ENCODE peak calls at places on chromosomes 4 and X, in five cellular contexts. One of them, this sample, is unnamed.

GRCh38 chrX:153818571-153819397 is 11.6 kb downstream of the PDZD4 start:
- DNase-seq in left colon: peak
- DNase-seq in GM06990: no peak
- DNase-seq in HEK293T: peak
- DNase-seq in NAMALWA: no peak
- DNase-seq in this sample: peak

GRCh38 chr4:184940500-184940899 is 77.8 kb upstream of the HELT start:
- DNase-seq in left colon: no peak
- DNase-seq in HEK293T: no peak
- DNase-seq in GM06990: no peak
- DNase-seq in NAMALWA: no peak
- DNase-seq in this sample: no peak

GRCh38 chr4:70705856-70706461 is 15.8 kb upstream of the RUFY3 start:
- DNase-seq in GM06990: no peak
- DNase-seq in NAMALWA: no peak
- DNase-seq in HEK293T: peak
- DNase-seq in left colon: no peak
- DNase-seq in this sample: no peak

GRCh38 chr4:52968696-52969095 is 106.6 kb downstream of the RASL11B start:
- DNase-seq in GM06990: no peak
- DNase-seq in left colon: no peak
- DNase-seq in NAMALWA: no peak
- DNase-seq in HEK293T: no peak
- DNase-seq in this sample: no peak

GRCh38 chr4:7797330-7797729 is 142.3 kb downstream of the AFAP1 start:
- DNase-seq in GM06990: no peak
- DNase-seq in NAMALWA: no peak
- DNase-seq in HEK293T: no peak
- DNase-seq in left colon: no peak
- DNase-seq in this sample: no peak

GRCh38 chrX:138485767-138486166 is 225.8 kb downstream of the FGF13 start:
- DNase-seq in NAMALWA: no peak
- DNase-seq in HEK293T: no peak
- DNase-seq in GM06990: no peak
- DNase-seq in left colon: no peak
- DNase-seq in this sample: no peak

GRCh38 chr4:138452823-138453222 is 210.7 kb upstream of the SLC7A11 start:
- DNase-seq in GM06990: no peak
- DNase-seq in left colon: no peak
- DNase-seq in NAMALWA: no peak
- DNase-seq in HEK293T: no peak
- DNase-seq in this sample: no peak

GRCh38 chr4:103108547-103108946 is 8.9 kb upstream of the BDH2 start:
- DNase-seq in GM06990: no peak
- DNase-seq in NAMALWA: no peak
- DNase-seq in HEK293T: no peak
- DNase-seq in left colon: no peak
- DNase-seq in this sample: no peak

GRCh38 chrX:121008920-121009319 is 23.4 kb upstream of the CT47A1 start:
- DNase-seq in HEK293T: no peak
- DNase-seq in NAMALWA: no peak
- DNase-seq in GM06990: no peak
- DNase-seq in left colon: no peak
- DNase-seq in this sample: no peak

This sample was measured in stimulated activated CD4-positive, alpha-beta T cell treated with anti-CD3 and anti-CD28 coated beads, Interleukin-4, amount 100 ng/mL, for 4 hours.